ENCODE peak calls at places on chromosomes 7 and 10, in four cellular contexts. L is adrenal gland, V is psoas muscle, N is sigmoid colon. R is an unnamed sample. For H3K36me3, the result is how much of the 10 kb centered on the place peaks cover.

GRCh38 chr10:78863601-78864239 is 205.0 kb upstream of the ZMIZ1 start:
- DNase-seq in L (no peak), V (no peak), N (no peak), R (no peak)

GRCh38 chr7:129163875-129164544 is 19.5 kb downstream of the TSPAN33 start:
- DNase-seq in L (no peak), V (no peak), N (no peak), R (no peak)

GRCh38 chr10:97763411-97763810 is 8.4 kb downstream of the SFRP5 start:
- DNase-seq in L (no peak), V (no peak), N (no peak), R (no peak)

GRCh38 chr10:436911-437665 is 252.4 kb downstream of the DIP2C start:
- DNase-seq in L (no peak), V (no peak), N (no peak), R (no peak)

GRCh38 chr7:10802526-10802925 is 171.1 kb upstream of the PHF14 start:
- DNase-seq in L (no peak), V (no peak), N (no peak), R (no peak)

GRCh38 chr10:63236113-63236935 is 103.2 kb downstream of the NRBF2 start:
- DNase-seq in L (no peak), V (no peak), N (no peak), R (no peak)

GRCh38 chr7:91082854-91083495 is 181.3 kb upstream of the FZD1 start:
- DNase-seq in L (no peak), V (no peak), N (no peak), R (no peak)

GRCh38 chr10:112827951-112828350 is 122.1 kb upstream of the TCF7L2 start:
- DNase-seq in L (no peak), V (no peak), N (no peak), R (no peak)

GRCh38 chr7:52325237-52325636 is 710.2 kb upstream of the POM121L12 start:
- DNase-seq in L (no peak), V (no peak), N (no peak), R (no peak)

GRCh38 chr7:7114575-7115291 is 67.6 kb upstream of the C1GALT1 start:
- DNase-seq in L (no peak), V (no peak), N (no peak), R (no peak)

GRCh38 chr7:156176039-156176438 is 363.8 kb upstream of the SHH start:
- DNase-seq in L (no peak), V (no peak), N (no peak), R (no peak)

GRCh38 chr7:105014725-105015630 is 973 bp downstream of the KMT2E start:
- DNase-seq in L (peak), V (no peak), N (peak), R (no peak)

GRCh38 chr7:919114-919442 is 35.4 kb downstream of the ADAP1 start:
- DNase-seq in L (peak), V (no peak), N (peak), R (peak)

GRCh38 chr7:5636914-5637313 is 144.5 kb downstream of the RNF216 start:
- DNase-seq in L (peak), V (peak), N (peak), R (peak)

GRCh38 chr7:55478700-55479099 is 93.6 kb downstream of the VOPP1 start:
- DNase-seq in L (peak), V (no peak), N (no peak), R (peak)

GRCh38 chr7:154338709-154339108 is 286.5 kb downstream of the DPP6 start:
- DNase-seq in L (no peak), V (no peak), N (no peak), R (no peak)

GRCh38 chr10:84214612-84215235 is 10.6 kb downstream of the LRIT2 start:
- DNase-seq in L (no peak), V (no peak), N (no peak), R (no peak)

GRCh38 chr7:2710256-2710655 is 22.3 kb downstream of the AMZ1 start:
- DNase-seq in L (no peak), V (no peak), N (no peak), R (no peak)

GRCh38 chr7:44221231-44221791 is 20.5 kb downstream of the YKT6 start:
- DNase-seq in L (no peak), V (peak), N (peak), R (peak)

GRCh38 chr7:28865494-28866257 is 92.5 kb downstream of the TRIL start:
- DNase-seq in L (no peak), V (no peak), N (no peak), R (no peak)

GRCh38 chr7:91533996-91534395 is 269.8 kb downstream of the FZD1 start:
- DNase-seq in L (no peak), V (no peak), N (no peak), R (no peak)

GRCh38 chr10:132543916-132544743 is 6.5 kb downstream of the INPP5A start:
- DNase-seq in L (no peak), V (peak), N (peak), R (peak)

GRCh38 chr7:70303780-70304179 is 705.5 kb downstream of the AUTS2 start:
- DNase-seq in L (no peak), V (no peak), N (no peak), R (no peak)

GRCh38 chr7:134616611-134617010 is 30.0 kb upstream of the BPGM start:
- DNase-seq in L (no peak), V (no peak), N (no peak), R (no peak)

GRCh38 chr7:134612197-134612596 is 34.5 kb upstream of the BPGM start:
- DNase-seq in L (no peak), V (no peak), N (no peak), R (no peak)

GRCh38 chr7:134605978-134606923 is 40.4 kb upstream of the BPGM start:
- DNase-seq in L (peak), V (peak), N (peak), R (no peak)

GRCh38 chr7:134613623-134614347 is 32.9 kb upstream of the BPGM start:
- DNase-seq in L (no peak), V (no peak), N (no peak), R (no peak)

GRCh38 chr7:134611611-134612151 is 35.0 kb upstream of the BPGM start:
- DNase-seq in L (no peak), V (no peak), N (no peak), R (no peak)
- H3K36me3 ChIP-seq in L (under half), V (under half), N (under half), R (under half)

GRCh38 chr10:44990965-44991364 is 9.8 kb upstream of the ZNF22 start:
- DNase-seq in L (no peak), V (no peak), N (peak), R (peak)

GRCh38 chr10:44990302-44990655 is 10.4 kb upstream of the ZNF22 start:
- DNase-seq in L (no peak), V (no peak), N (peak), R (no peak)

GRCh38 chr10:44992732-44993225 is 7.9 kb upstream of the ZNF22 start:
- DNase-seq in L (no peak), V (no peak), N (no peak), R (no peak)

GRCh38 chr10:44992070-44992731 is 8.5 kb upstream of the ZNF22 start:
- DNase-seq in L (no peak), V (no peak), N (peak), R (peak)

DNA sequence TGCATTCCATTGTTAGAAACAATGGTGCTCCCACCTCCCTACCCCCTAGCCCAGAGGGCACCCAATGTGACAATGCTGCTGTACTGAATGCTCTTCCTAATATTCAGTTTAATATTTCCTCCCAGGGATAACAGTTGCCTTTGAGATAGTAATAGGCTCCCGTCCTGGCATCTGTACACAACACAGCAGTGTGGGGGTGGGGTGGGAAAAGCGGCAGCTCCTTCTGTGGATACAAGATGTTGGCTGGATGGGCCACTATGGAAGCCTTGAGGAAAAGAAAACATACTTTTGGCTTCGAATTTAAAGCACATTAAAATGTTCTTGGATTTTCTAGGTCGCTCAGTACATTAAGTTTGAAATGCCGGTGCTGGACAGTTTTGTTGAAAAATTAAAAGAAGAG is 9.2 kb upstream of the ZNF22 start:
- DNase-seq in L (peak), V (no peak), N (peak), R (peak)
- H3K27ac ChIP-seq in L (no peak), V (peak), N (peak), R (no peak)

DNA sequence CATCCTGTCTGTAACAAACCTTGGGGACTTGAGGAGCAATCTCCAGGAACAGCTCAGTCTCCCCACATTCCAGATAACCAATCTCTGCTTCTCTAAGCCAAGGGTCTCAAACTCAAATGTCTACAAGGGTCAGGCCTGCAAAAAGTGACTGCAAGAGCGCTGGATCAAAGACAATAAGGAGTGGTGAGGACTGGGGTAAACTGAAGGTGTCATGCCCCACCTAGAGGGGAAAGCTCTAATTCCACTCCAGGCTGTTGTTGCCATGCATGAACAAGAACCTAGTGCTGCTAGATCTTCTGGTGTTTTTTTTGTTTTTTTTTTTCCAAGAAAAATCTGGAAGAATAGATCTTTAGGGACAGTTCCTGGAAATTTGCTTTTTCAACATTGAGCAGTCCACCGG is 117.9 kb upstream of the MACROH2A2 start:
- DNase-seq in L (no peak), V (no peak), N (no peak), R (no peak)
- TF ChIP-seq CTCF in L (no peak), V (no peak), N (no peak), R (no peak)

GRCh38 chr10:59823751-59824150 is 70.5 kb upstream of the MRLN start:
- DNase-seq in L (no peak), V (no peak), N (no peak), R (no peak)
- H3K36me3 ChIP-seq in L (under half), V (under half), N (under half), R (under half)

GRCh38 chr7:74292757-74293576 is 3.8 kb downstream of the CLIP2 start:
- DNase-seq in L (no peak), V (no peak), N (no peak), R (no peak)
- H3K27ac ChIP-seq in L (no peak), V (no peak), N (no peak), R (peak)

GRCh38 chr7:100044719-100045118 is 4.9 kb upstream of the ZSCAN21 start:
- DNase-seq in L (no peak), V (no peak), N (no peak), R (peak)
- TF ChIP-seq CTCF in L (peak), V (no peak), N (no peak), R (peak)

GRCh38 chr10:109877546-109877945 is 45.8 kb downstream of the XPNPEP1 start:
- DNase-seq in L (no peak), V (no peak), N (no peak), R (no peak)
- H3K36me3 ChIP-seq in L (half or more), V (under half), N (under half), R (under half)

DNA sequence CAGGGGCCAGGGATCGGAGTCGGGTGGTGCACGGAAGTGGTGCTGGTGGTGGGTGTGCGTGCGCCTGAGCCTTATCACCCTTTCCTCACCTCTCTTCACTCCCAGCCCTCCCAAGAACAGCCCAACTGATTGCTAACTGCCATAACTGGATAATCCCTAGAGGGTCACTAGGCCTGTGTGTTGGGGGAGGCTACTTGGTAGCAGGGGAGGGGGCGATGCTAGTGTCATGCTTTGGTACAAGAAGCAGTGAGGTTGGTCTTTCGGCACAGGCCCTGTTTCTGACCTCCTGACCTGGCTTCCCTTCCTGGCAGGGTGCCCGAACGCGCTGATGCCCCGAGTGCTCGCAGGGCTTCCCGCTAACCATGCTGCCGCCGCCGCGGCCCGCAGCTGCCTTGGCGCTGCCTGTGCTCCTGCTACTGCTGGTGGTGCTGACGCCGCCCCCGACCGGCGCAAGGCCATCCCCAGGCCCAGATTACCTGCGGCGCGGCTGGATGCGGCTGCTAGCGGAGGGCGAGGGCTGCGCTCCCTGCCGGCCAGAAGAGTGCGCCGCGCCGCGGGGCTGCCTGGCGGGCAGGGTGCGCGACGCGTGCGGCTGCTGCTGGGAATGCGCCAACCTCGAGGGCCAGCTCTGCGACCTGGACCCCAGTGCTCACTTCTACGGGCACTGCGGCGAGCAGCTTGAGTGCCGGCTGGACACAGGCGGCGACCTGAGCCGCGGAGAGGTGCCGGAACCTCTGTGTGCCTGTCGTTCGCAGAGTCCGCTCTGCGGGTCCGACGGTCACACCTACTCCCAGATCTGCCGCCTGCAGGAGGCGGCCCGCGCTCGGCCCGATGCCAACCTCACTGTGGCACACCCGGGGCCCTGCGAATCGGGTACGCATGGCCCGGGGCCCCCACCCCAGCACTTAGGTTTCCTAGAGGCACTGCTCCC is 707 bp downstream of the KAZALD1 start:
- DNase-seq in L (peak), V (peak), N (peak), R (peak)
- H3K27ac ChIP-seq in L (peak), V (peak), N (peak), R (no peak)